ENCODE peak calls at places on chromosomes 7 and 10, in five cellular contexts. One of them, this sample, is unnamed.

GRCh38 chr10:520402-520787 is 169.1 kb downstream of the DIP2C start:
- DNase-seq in fibroblast of mammary gland: peak
- DNase-seq in AG10803: peak
- DNase-seq in pancreas: no peak
- DNase-seq in neural crest cell: no peak
- DNase-seq in this sample: peak

GRCh38 chr7:112204072-112204775 is 2.0 kb downstream of the DOCK4 start:
- DNase-seq in neural crest cell: no peak
- DNase-seq in fibroblast of mammary gland: peak
- DNase-seq in pancreas: no peak
- DNase-seq in AG10803: peak
- DNase-seq in this sample: peak

GRCh38 chr7:77353407-77353721 is 62.8 kb downstream of the GSAP start:
- DNase-seq in pancreas: no peak
- DNase-seq in neural crest cell: no peak
- DNase-seq in AG10803: no peak
- DNase-seq in fibroblast of mammary gland: no peak
- DNase-seq in this sample: no peak

GRCh38 chr7:68038621-68039314 is 1042.1 kb downstream of the TYW1 start:
- DNase-seq in neural crest cell: no peak
- DNase-seq in fibroblast of mammary gland: peak
- DNase-seq in pancreas: no peak
- DNase-seq in AG10803: peak
- DNase-seq in this sample: no peak

GRCh38 chr10:6713120-6713519 is 133.0 kb upstream of the PRKCQ start:
- DNase-seq in AG10803: no peak
- DNase-seq in pancreas: no peak
- DNase-seq in fibroblast of mammary gland: no peak
- DNase-seq in neural crest cell: no peak
- DNase-seq in this sample: no peak

GRCh38 chr7:117087639-117088396 is 134.5 kb downstream of the ST7 start:
- DNase-seq in fibroblast of mammary gland: no peak
- DNase-seq in AG10803: no peak
- DNase-seq in neural crest cell: no peak
- DNase-seq in pancreas: no peak
- DNase-seq in this sample: no peak

GRCh38 chr10:119478111-119479047 is 64.1 kb downstream of the RGS10 start:
- DNase-seq in fibroblast of mammary gland: no peak
- DNase-seq in pancreas: no peak
- DNase-seq in neural crest cell: no peak
- DNase-seq in AG10803: peak
- DNase-seq in this sample: no peak

GRCh38 chr7:141563956-141564623 is 12.9 kb downstream of the AGK start:
- DNase-seq in neural crest cell: no peak
- DNase-seq in pancreas: no peak
- DNase-seq in AG10803: no peak
- DNase-seq in fibroblast of mammary gland: no peak
- DNase-seq in this sample: no peak

GRCh38 chr7:25448301-25448700 is 220.0 kb upstream of the NPVF start:
- DNase-seq in AG10803: no peak
- DNase-seq in fibroblast of mammary gland: no peak
- DNase-seq in pancreas: no peak
- DNase-seq in neural crest cell: no peak
- DNase-seq in this sample: no peak

GRCh38 chr7:39811161-39811614 is 138.9 kb upstream of the CDK13 start:
- DNase-seq in AG10803: peak
- DNase-seq in neural crest cell: no peak
- DNase-seq in fibroblast of mammary gland: peak
- DNase-seq in pancreas: no peak
- DNase-seq in this sample: peak

GRCh38 chr7:39810710-39811109 is 139.3 kb upstream of the CDK13 start:
- DNase-seq in neural crest cell: no peak
- DNase-seq in fibroblast of mammary gland: no peak
- DNase-seq in AG10803: no peak
- DNase-seq in pancreas: no peak
- DNase-seq in this sample: peak

DNA sequence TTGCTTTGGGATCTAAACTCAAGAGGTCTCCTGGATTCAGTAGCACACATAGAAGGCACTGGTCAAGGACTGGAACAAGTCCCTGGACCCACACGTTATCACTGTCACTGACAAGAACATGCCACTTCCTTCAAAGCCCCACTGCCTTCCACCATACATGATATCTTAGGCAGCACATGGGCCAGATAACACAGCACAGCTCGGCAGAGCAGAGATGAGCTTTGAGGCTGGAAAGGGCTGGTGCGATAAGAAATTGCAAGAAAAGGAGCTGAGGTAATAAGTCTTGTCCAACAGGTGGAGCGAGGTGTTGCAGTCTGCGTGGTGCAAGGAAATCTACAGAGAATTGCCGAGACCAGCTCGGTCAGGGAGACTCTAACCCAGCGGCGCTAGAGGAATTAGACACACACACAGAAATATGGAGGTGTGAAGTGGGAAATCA is 139.8 kb upstream of the CDK13 start:
- DNase-seq in AG10803: no peak
- DNase-seq in fibroblast of mammary gland: no peak
- DNase-seq in neural crest cell: no peak
- DNase-seq in pancreas: no peak
- DNase-seq in this sample: peak
- TF ChIP-seq CTCF in AG10803: no peak
- TF ChIP-seq CTCF in fibroblast of mammary gland: no peak
- TF ChIP-seq CTCF in neural crest cell: peak
- TF ChIP-seq CTCF in pancreas: no peak
- TF ChIP-seq CTCF in this sample: no peak

GRCh38 chr7:21914671-21915070 is 31.0 kb downstream of the CDCA7L start:
- DNase-seq in fibroblast of mammary gland: no peak
- DNase-seq in AG10803: no peak
- DNase-seq in pancreas: no peak
- DNase-seq in neural crest cell: no peak
- DNase-seq in this sample: no peak

GRCh38 chr7:21912931-21913780 is 32.5 kb downstream of the CDCA7L start:
- DNase-seq in pancreas: no peak
- DNase-seq in fibroblast of mammary gland: no peak
- DNase-seq in AG10803: no peak
- DNase-seq in neural crest cell: no peak
- DNase-seq in this sample: no peak

GRCh38 chr7:21916629-21917028 is 29.1 kb downstream of the CDCA7L start:
- DNase-seq in fibroblast of mammary gland: peak
- DNase-seq in neural crest cell: no peak
- DNase-seq in AG10803: no peak
- DNase-seq in pancreas: no peak
- DNase-seq in this sample: no peak

GRCh38 chr7:21916176-21916575 is 29.5 kb downstream of the CDCA7L start:
- DNase-seq in fibroblast of mammary gland: no peak
- DNase-seq in neural crest cell: no peak
- DNase-seq in AG10803: no peak
- DNase-seq in pancreas: no peak
- DNase-seq in this sample: no peak

DNA sequence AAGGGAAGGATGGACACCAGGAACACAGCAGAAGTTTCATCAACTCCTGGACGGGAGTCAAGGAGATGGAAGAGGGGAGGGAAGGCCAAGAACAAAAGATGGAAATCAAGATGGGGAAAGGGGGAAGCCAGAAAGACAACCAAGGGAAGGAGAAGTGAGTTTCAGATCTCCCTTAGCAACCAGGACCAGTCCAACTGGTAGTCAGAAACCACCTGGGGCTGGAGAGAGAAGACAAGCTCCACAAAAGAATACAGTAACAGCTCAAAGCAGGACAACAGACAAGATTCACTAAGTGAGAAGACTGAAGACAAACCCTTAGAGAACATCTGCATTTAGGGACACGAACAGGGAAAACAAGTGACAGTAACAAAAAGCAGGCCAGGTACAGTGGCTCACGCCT is 30.6 kb downstream of the CDCA7L start:
- DNase-seq in pancreas: no peak
- DNase-seq in fibroblast of mammary gland: no peak
- DNase-seq in AG10803: no peak
- DNase-seq in neural crest cell: no peak
- DNase-seq in this sample: no peak
- TF ChIP-seq CTCF in pancreas: no peak
- TF ChIP-seq CTCF in fibroblast of mammary gland: no peak
- TF ChIP-seq CTCF in AG10803: no peak
- TF ChIP-seq CTCF in neural crest cell: no peak
- TF ChIP-seq CTCF in this sample: no peak

GRCh38 chr7:5243295-5243694 is 39.4 kb upstream of the SLC29A4 start:
- DNase-seq in pancreas: no peak
- DNase-seq in fibroblast of mammary gland: no peak
- DNase-seq in AG10803: no peak
- DNase-seq in neural crest cell: no peak
- DNase-seq in this sample: no peak

GRCh38 chr7:5248201-5248885 is 34.4 kb upstream of the SLC29A4 start:
- DNase-seq in fibroblast of mammary gland: peak
- DNase-seq in AG10803: no peak
- DNase-seq in neural crest cell: no peak
- DNase-seq in pancreas: peak
- DNase-seq in this sample: no peak
- TF ChIP-seq CTCF in fibroblast of mammary gland: no peak
- TF ChIP-seq CTCF in AG10803: no peak
- TF ChIP-seq CTCF in neural crest cell: no peak
- TF ChIP-seq CTCF in pancreas: no peak
- TF ChIP-seq CTCF in this sample: no peak

GRCh38 chr7:133623716-133624115 is 370.8 kb downstream of the EXOC4 start:
- DNase-seq in fibroblast of mammary gland: no peak
- DNase-seq in neural crest cell: no peak
- DNase-seq in AG10803: no peak
- DNase-seq in pancreas: no peak
- DNase-seq in this sample: no peak
- TF ChIP-seq CTCF in fibroblast of mammary gland: no peak
- TF ChIP-seq CTCF in neural crest cell: no peak
- TF ChIP-seq CTCF in AG10803: no peak
- TF ChIP-seq CTCF in pancreas: no peak
- TF ChIP-seq CTCF in this sample: no peak

DNA sequence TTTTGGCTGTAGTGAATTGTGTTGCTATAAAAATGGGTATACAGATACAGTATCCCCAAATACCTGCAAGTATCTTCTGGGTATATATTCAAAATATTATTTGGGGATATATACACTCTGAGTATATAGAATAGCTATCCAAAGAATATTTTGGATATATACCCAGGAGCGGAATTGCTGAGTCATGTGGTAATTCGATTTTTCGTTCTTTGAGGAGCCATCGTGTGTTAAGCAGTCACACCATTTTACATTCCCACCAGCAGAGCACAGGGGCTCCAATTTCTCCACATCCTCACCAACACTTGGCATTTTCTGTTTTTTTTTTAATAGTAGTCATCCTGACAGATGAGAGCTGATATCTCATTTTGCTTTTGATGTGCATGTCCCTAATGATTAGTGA is 61.9 kb downstream of the TEX36 start:
- DNase-seq in neural crest cell: no peak
- DNase-seq in pancreas: no peak
- DNase-seq in fibroblast of mammary gland: no peak
- DNase-seq in AG10803: no peak
- DNase-seq in this sample: no peak
- TF ChIP-seq CTCF in neural crest cell: no peak
- TF ChIP-seq CTCF in pancreas: no peak
- TF ChIP-seq CTCF in fibroblast of mammary gland: no peak
- TF ChIP-seq CTCF in AG10803: no peak
- TF ChIP-seq CTCF in this sample: no peak